ENCODE peak calls at places on chromosomes 11 and 22, in nine cellular contexts. One of them, this sample, is unnamed.

GRCh38 chr11:75100314-75100713 is 3.6 kb upstream of the OR2AT4 start:
- DNase-seq in A549: peak; percentile 52
- DNase-seq in body of pancreas: no peak
- DNase-seq in lower leg skin: no peak
- DNase-seq in ovary: no peak
- DNase-seq in stomach: no peak
- DNase-seq in testis: no peak
- DNase-seq in tibial nerve: no peak
- DNase-seq in suprapubic skin: no peak
- DNase-seq in this sample: no peak

GRCh38 chr11:75576445-75577049 is 14.5 kb downstream of the SERPINH1 start:
- DNase-seq in A549: no peak
- DNase-seq in body of pancreas: peak; percentile 59
- DNase-seq in lower leg skin: peak; percentile 47
- DNase-seq in ovary: peak; percentile 72
- DNase-seq in stomach: peak; percentile 48
- DNase-seq in testis: peak; percentile 50
- DNase-seq in tibial nerve: peak; percentile 36
- DNase-seq in suprapubic skin: no peak
- DNase-seq in this sample: no peak

GRCh38 chr22:37406836-37407235 is 20.4 kb downstream of the ELFN2 start:
- DNase-seq in A549: no peak
- DNase-seq in body of pancreas: no peak
- DNase-seq in lower leg skin: no peak
- DNase-seq in ovary: no peak
- DNase-seq in stomach: no peak
- DNase-seq in testis: no peak
- DNase-seq in tibial nerve: no peak
- DNase-seq in suprapubic skin: no peak
- DNase-seq in this sample: no peak

GRCh38 chr11:62706841-62707240 is 383 bp downstream of the BSCL2 start:
- DNase-seq in A549: no peak
- DNase-seq in body of pancreas: no peak
- DNase-seq in lower leg skin: no peak
- DNase-seq in ovary: peak; percentile 35
- DNase-seq in stomach: no peak
- DNase-seq in testis: no peak
- DNase-seq in tibial nerve: no peak
- DNase-seq in suprapubic skin: no peak
- DNase-seq in this sample: peak; percentile 37

GRCh38 chr11:1225386-1226225 is 2.7 kb downstream of the MUC5B start:
- DNase-seq in A549: no peak
- DNase-seq in body of pancreas: peak; percentile 10
- DNase-seq in lower leg skin: no peak
- DNase-seq in ovary: peak; percentile 23
- DNase-seq in stomach: no peak
- DNase-seq in testis: no peak
- DNase-seq in tibial nerve: no peak
- DNase-seq in suprapubic skin: peak; percentile 67
- DNase-seq in this sample: no peak

GRCh38 chr22:37681001-37681424 is 5.1 kb upstream of the NOL12 start:
- DNase-seq in A549: no peak
- DNase-seq in body of pancreas: no peak
- DNase-seq in lower leg skin: no peak
- DNase-seq in ovary: no peak
- DNase-seq in stomach: no peak
- DNase-seq in testis: no peak
- DNase-seq in tibial nerve: no peak
- DNase-seq in suprapubic skin: no peak
- DNase-seq in this sample: no peak

GRCh38 chr11:77503006-77503405 is 29.1 kb upstream of the PAK1 start:
- DNase-seq in A549: no peak
- DNase-seq in body of pancreas: no peak
- DNase-seq in lower leg skin: no peak
- DNase-seq in ovary: no peak
- DNase-seq in stomach: no peak
- DNase-seq in testis: no peak
- DNase-seq in tibial nerve: no peak
- DNase-seq in suprapubic skin: no peak
- DNase-seq in this sample: no peak

GRCh38 chr22:25162561-25162960 is 37.1 kb upstream of the CRYBB3 start:
- DNase-seq in A549: no peak
- DNase-seq in body of pancreas: no peak
- DNase-seq in lower leg skin: no peak
- DNase-seq in ovary: no peak
- DNase-seq in stomach: no peak
- DNase-seq in testis: no peak
- DNase-seq in tibial nerve: no peak
- DNase-seq in suprapubic skin: no peak
- DNase-seq in this sample: no peak

GRCh38 chr11:3091846-3092602 is 34.8 kb upstream of the CARS1 start:
- DNase-seq in A549: peak; percentile 89
- DNase-seq in body of pancreas: peak; percentile 70
- DNase-seq in lower leg skin: no peak
- DNase-seq in ovary: peak; percentile 74
- DNase-seq in stomach: peak; percentile 74
- DNase-seq in testis: peak; percentile 78
- DNase-seq in tibial nerve: peak; percentile 61
- DNase-seq in suprapubic skin: peak; percentile 82
- DNase-seq in this sample: peak; percentile 63

GRCh38 chr11:105368711-105369110 is 229.1 kb upstream of the CARD18 start:
- DNase-seq in A549: no peak
- DNase-seq in body of pancreas: no peak
- DNase-seq in lower leg skin: no peak
- DNase-seq in ovary: no peak
- DNase-seq in stomach: no peak
- DNase-seq in testis: no peak
- DNase-seq in tibial nerve: no peak
- DNase-seq in suprapubic skin: no peak
- DNase-seq in this sample: no peak

GRCh38 chr11:75477614-75477935 is 44.6 kb upstream of the KLHL35 start:
- DNase-seq in A549: no peak
- DNase-seq in body of pancreas: no peak
- DNase-seq in lower leg skin: no peak
- DNase-seq in ovary: no peak
- DNase-seq in stomach: no peak
- DNase-seq in testis: no peak
- DNase-seq in tibial nerve: no peak
- DNase-seq in suprapubic skin: no peak
- DNase-seq in this sample: no peak

GRCh38 chr22:38732251-38732815 is 23.5 kb downstream of the SUN2 start:
- DNase-seq in A549: no peak
- DNase-seq in body of pancreas: peak; percentile 84
- DNase-seq in lower leg skin: no peak
- DNase-seq in ovary: peak; percentile 61
- DNase-seq in stomach: peak; percentile 79
- DNase-seq in testis: no peak
- DNase-seq in tibial nerve: no peak
- DNase-seq in suprapubic skin: no peak
- DNase-seq in this sample: no peak

GRCh38 chr22:44396727-44397722 is 84.3 kb upstream of the SHISAL1 start:
- DNase-seq in A549: no peak
- DNase-seq in body of pancreas: no peak
- DNase-seq in lower leg skin: no peak
- DNase-seq in ovary: no peak
- DNase-seq in stomach: peak; percentile 13
- DNase-seq in testis: peak; percentile 8
- DNase-seq in tibial nerve: no peak
- DNase-seq in suprapubic skin: peak; percentile 70
- DNase-seq in this sample: peak; percentile 8

GRCh38 chr11:1532606-1533341 is 39.3 kb downstream of the DUSP8 start:
- DNase-seq in A549: no peak
- DNase-seq in body of pancreas: no peak
- DNase-seq in lower leg skin: no peak
- DNase-seq in ovary: no peak
- DNase-seq in stomach: no peak
- DNase-seq in testis: no peak
- DNase-seq in tibial nerve: no peak
- DNase-seq in suprapubic skin: no peak
- DNase-seq in this sample: no peak

GRCh38 chr11:36777302-36777701 is 179.3 kb upstream of the RAG2 start:
- DNase-seq in A549: no peak
- DNase-seq in body of pancreas: no peak
- DNase-seq in lower leg skin: no peak
- DNase-seq in ovary: no peak
- DNase-seq in stomach: no peak
- DNase-seq in testis: no peak
- DNase-seq in tibial nerve: no peak
- DNase-seq in suprapubic skin: no peak
- DNase-seq in this sample: no peak

GRCh38 chr22:45009881-45010531 is at the start of gene PHF21B:
- DNase-seq in A549: peak; percentile 63
- DNase-seq in body of pancreas: peak; percentile 41
- DNase-seq in lower leg skin: no peak
- DNase-seq in ovary: peak; percentile 90
- DNase-seq in stomach: peak; percentile 37
- DNase-seq in testis: peak; percentile 91
- DNase-seq in tibial nerve: no peak
- DNase-seq in suprapubic skin: no peak
- DNase-seq in this sample: peak; percentile 66

GRCh38 chr22:26689553-26690301 is 32.3 kb downstream of the MIAT start:
- DNase-seq in A549: no peak
- DNase-seq in body of pancreas: no peak
- DNase-seq in lower leg skin: no peak
- DNase-seq in ovary: no peak
- DNase-seq in stomach: no peak
- DNase-seq in testis: no peak
- DNase-seq in tibial nerve: no peak
- DNase-seq in suprapubic skin: no peak
- DNase-seq in this sample: no peak

GRCh38 chr22:22032099-22032905 is 49.7 kb upstream of the TOP3B start:
- DNase-seq in A549: no peak
- DNase-seq in body of pancreas: no peak
- DNase-seq in lower leg skin: no peak
- DNase-seq in ovary: no peak
- DNase-seq in stomach: no peak
- DNase-seq in testis: no peak
- DNase-seq in tibial nerve: no peak
- DNase-seq in suprapubic skin: no peak
- DNase-seq in this sample: no peak

GRCh38 chr11:118615282-118615979 is 8.0 kb downstream of the PHLDB1 start:
- DNase-seq in A549: no peak
- DNase-seq in body of pancreas: peak; percentile 63
- DNase-seq in lower leg skin: no peak
- DNase-seq in ovary: no peak
- DNase-seq in stomach: no peak
- DNase-seq in testis: no peak
- DNase-seq in tibial nerve: no peak
- DNase-seq in suprapubic skin: peak; percentile 56
- DNase-seq in this sample: no peak

DNA sequence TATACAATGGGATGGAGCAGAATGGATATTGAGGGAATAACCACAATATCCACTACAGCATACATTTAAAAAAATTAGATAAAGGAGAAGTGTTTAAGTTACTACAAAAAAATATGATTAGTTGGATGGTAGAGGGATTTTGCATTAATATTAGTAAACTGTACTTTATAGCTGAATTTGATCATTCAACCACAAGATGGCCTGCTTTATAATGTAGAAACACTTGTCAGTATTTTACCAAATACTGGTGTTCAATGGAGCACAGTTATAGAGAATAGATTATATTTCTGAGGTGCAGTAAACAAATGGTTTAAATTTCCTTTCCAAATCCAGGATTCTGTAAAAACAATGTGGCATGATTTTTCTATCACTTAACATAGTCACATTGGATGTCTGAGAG is 818.8 kb upstream of the CHORDC1 start:
- DNase-seq in A549: no peak
- DNase-seq in body of pancreas: no peak
- DNase-seq in lower leg skin: no peak
- DNase-seq in ovary: no peak
- DNase-seq in stomach: no peak
- DNase-seq in testis: no peak
- DNase-seq in tibial nerve: no peak
- DNase-seq in suprapubic skin: no peak
- DNase-seq in this sample: no peak
- TF ChIP-seq CTCF in A549: peak; percentile 26
- TF ChIP-seq CTCF in body of pancreas: no peak
- TF ChIP-seq CTCF in lower leg skin: no peak
- TF ChIP-seq CTCF in ovary: no peak
- TF ChIP-seq CTCF in stomach: no peak
- TF ChIP-seq CTCF in testis: no peak
- TF ChIP-seq CTCF in tibial nerve: no peak
- TF ChIP-seq CTCF in suprapubic skin: no peak
- TF ChIP-seq CTCF in this sample: no peak

GRCh38 chr22:50562523-50563409 is at the start of gene SYCE3:
- DNase-seq in A549: peak; percentile 73
- DNase-seq in body of pancreas: peak; percentile 99
- DNase-seq in lower leg skin: peak; percentile 96
- DNase-seq in ovary: peak; percentile 96
- DNase-seq in stomach: peak; percentile 99
- DNase-seq in testis: peak; percentile 98
- DNase-seq in tibial nerve: peak; percentile 96
- DNase-seq in suprapubic skin: peak; percentile 99
- DNase-seq in this sample: peak; percentile 95
- TF ChIP-seq POLR2A in A549: peak; percentile 35
- TF ChIP-seq POLR2A in body of pancreas: peak; percentile 90
- TF ChIP-seq POLR2A in lower leg skin: no peak
- TF ChIP-seq POLR2A in ovary: no peak
- TF ChIP-seq POLR2A in stomach: no peak
- TF ChIP-seq POLR2A in testis: peak; percentile 27
- TF ChIP-seq POLR2A in tibial nerve: peak; percentile 22
- TF ChIP-seq POLR2A in suprapubic skin: peak; percentile 29
- TF ChIP-seq POLR2A in this sample: no peak

DNA sequence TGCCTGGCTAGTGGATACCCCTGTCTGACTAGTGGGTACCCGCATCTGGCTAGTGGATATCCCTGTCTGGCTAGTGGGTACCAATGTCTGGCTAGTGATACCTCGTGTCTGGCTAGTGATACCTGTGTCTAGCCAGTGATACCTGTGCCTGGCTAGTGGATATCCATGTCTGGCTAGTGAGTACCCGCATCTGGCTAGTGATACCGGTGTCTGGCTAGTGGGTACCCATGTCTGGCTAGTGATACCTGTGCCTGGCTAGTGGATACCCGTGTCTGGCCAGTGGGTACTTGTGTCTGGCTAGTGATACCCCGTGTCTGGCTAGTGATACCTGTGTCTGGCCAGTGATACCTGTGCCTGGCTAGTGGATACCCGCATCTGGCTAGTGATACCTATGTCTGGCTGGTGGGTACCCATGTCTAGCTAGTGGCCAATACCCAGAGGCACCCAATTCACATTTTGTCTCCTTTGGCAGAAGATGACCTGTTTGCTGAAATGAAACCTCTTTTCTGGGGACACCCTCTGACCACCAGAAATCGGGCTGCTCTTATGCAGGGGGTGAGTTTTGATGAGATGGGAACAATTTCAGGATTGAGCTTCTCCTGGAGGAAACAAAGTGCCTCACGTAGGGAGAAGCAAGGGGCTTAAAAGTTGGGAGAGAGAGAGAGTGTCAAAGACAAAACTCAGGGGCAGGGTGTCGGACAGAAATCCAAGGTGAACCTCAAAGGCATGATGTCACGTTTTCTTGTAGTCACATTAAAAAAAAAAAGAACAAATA is 63.4 kb downstream of the SMIM38 start:
- DNase-seq in A549: no peak
- DNase-seq in body of pancreas: peak; percentile 7
- DNase-seq in lower leg skin: no peak
- DNase-seq in ovary: no peak
- DNase-seq in stomach: peak; percentile 11
- DNase-seq in testis: peak; percentile 8
- DNase-seq in tibial nerve: no peak
- DNase-seq in suprapubic skin: no peak
- DNase-seq in this sample: no peak
- H3K4me3 ChIP-seq in A549: no peak overlapping the region
- H3K4me3 ChIP-seq in body of pancreas: no peak overlapping the region
- H3K4me3 ChIP-seq in lower leg skin: no peak overlapping the region
- H3K4me3 ChIP-seq in ovary: no peak overlapping the region
- H3K4me3 ChIP-seq in stomach: no peak overlapping the region
- H3K4me3 ChIP-seq in testis: no peak overlapping the region
- H3K4me3 ChIP-seq in tibial nerve: no peak overlapping the region
- H3K4me3 ChIP-seq in suprapubic skin: no peak overlapping the region
- H3K4me3 ChIP-seq in this sample: no peak overlapping the region

GRCh38 chr11:115558635-115559034 is 54.4 kb upstream of the CADM1 start:
- DNase-seq in A549: no peak
- DNase-seq in body of pancreas: no peak
- DNase-seq in lower leg skin: no peak
- DNase-seq in ovary: no peak
- DNase-seq in stomach: no peak
- DNase-seq in testis: no peak
- DNase-seq in tibial nerve: no peak
- DNase-seq in suprapubic skin: no peak
- DNase-seq in this sample: no peak
- TF ChIP-seq CTCF in A549: no peak
- TF ChIP-seq CTCF in body of pancreas: no peak
- TF ChIP-seq CTCF in lower leg skin: no peak
- TF ChIP-seq CTCF in ovary: no peak
- TF ChIP-seq CTCF in stomach: no peak
- TF ChIP-seq CTCF in testis: no peak
- TF ChIP-seq CTCF in tibial nerve: no peak
- TF ChIP-seq CTCF in suprapubic skin: no peak
- TF ChIP-seq CTCF in this sample: no peak

This sample was measured in uterus.